ENCODE peak calls at places on chromosomes 12 and 14, in eight cellular contexts. One of them, this sample, is unnamed.

GRCh38 chr12:13195848-13196301 is 651 bp upstream of the EMP1 start:
- DNase-seq in neural progenitor cell: no peak
- DNase-seq in SK-N-SH: no peak
- DNase-seq in body of pancreas: no peak
- DNase-seq in fibroblast of mammary gland: peak; percentile 77
- DNase-seq in lung: no peak
- DNase-seq in fibroblast of pulmonary artery: no peak
- DNase-seq in astrocyte of the cerebellum: no peak
- DNase-seq in this sample: peak; percentile 61

GRCh38 chr12:16526693-16527092 is 79.3 kb downstream of the LMO3 start:
- DNase-seq in fibroblast of pulmonary artery: peak; percentile 91
- DNase-seq in fibroblast of mammary gland: peak; percentile 94
- DNase-seq in body of pancreas: no peak
- DNase-seq in astrocyte of the cerebellum: peak; percentile 26
- DNase-seq in SK-N-SH: no peak
- DNase-seq in lung: no peak
- DNase-seq in neural progenitor cell: no peak
- DNase-seq in this sample: peak; percentile 64

GRCh38 chr12:47378907-47379306 is 299.1 kb upstream of the AMIGO2 start:
- DNase-seq in neural progenitor cell: no peak
- DNase-seq in fibroblast of mammary gland: peak; percentile 26
- DNase-seq in SK-N-SH: no peak
- DNase-seq in astrocyte of the cerebellum: no peak
- DNase-seq in fibroblast of pulmonary artery: peak; percentile 45
- DNase-seq in body of pancreas: no peak
- DNase-seq in lung: no peak
- DNase-seq in this sample: peak; percentile 44

GRCh38 chr12:130710733-130711080 is 5.4 kb downstream of the RIMBP2 start:
- DNase-seq in fibroblast of pulmonary artery: no peak
- DNase-seq in astrocyte of the cerebellum: no peak
- DNase-seq in neural progenitor cell: no peak
- DNase-seq in lung: no peak
- DNase-seq in body of pancreas: no peak
- DNase-seq in SK-N-SH: no peak
- DNase-seq in fibroblast of mammary gland: no peak
- DNase-seq in this sample: no peak

GRCh38 chr14:23406244-23406643 is 1.8 kb downstream of the MYH6 start:
- DNase-seq in body of pancreas: no peak
- DNase-seq in fibroblast of mammary gland: no peak
- DNase-seq in astrocyte of the cerebellum: no peak
- DNase-seq in fibroblast of pulmonary artery: no peak
- DNase-seq in lung: no peak
- DNase-seq in SK-N-SH: no peak
- DNase-seq in neural progenitor cell: no peak
- DNase-seq in this sample: no peak

GRCh38 chr12:127928615-127929014 is 338.4 kb upstream of the TMEM132C start:
- DNase-seq in astrocyte of the cerebellum: peak; percentile 22
- DNase-seq in fibroblast of pulmonary artery: peak; percentile 16
- DNase-seq in lung: no peak
- DNase-seq in fibroblast of mammary gland: peak; percentile 3
- DNase-seq in body of pancreas: no peak
- DNase-seq in SK-N-SH: no peak
- DNase-seq in neural progenitor cell: no peak
- DNase-seq in this sample: peak; percentile 77

GRCh38 chr12:55816876-55817351 is 610 bp downstream of the SARNP start:
- DNase-seq in neural progenitor cell: peak; percentile 31
- DNase-seq in SK-N-SH: peak; percentile 44
- DNase-seq in body of pancreas: no peak
- DNase-seq in lung: no peak
- DNase-seq in fibroblast of pulmonary artery: peak; percentile 42
- DNase-seq in fibroblast of mammary gland: no peak
- DNase-seq in astrocyte of the cerebellum: no peak
- DNase-seq in this sample: no peak

GRCh38 chr14:51806624-51807023 is 53.8 kb upstream of the GNG2 start:
- DNase-seq in body of pancreas: no peak
- DNase-seq in fibroblast of mammary gland: no peak
- DNase-seq in astrocyte of the cerebellum: no peak
- DNase-seq in SK-N-SH: no peak
- DNase-seq in fibroblast of pulmonary artery: no peak
- DNase-seq in neural progenitor cell: no peak
- DNase-seq in lung: no peak
- DNase-seq in this sample: no peak

GRCh38 chr12:126582231-126582630 is 1517.0 kb downstream of the AACS start:
- DNase-seq in lung: no peak
- DNase-seq in SK-N-SH: no peak
- DNase-seq in astrocyte of the cerebellum: no peak
- DNase-seq in neural progenitor cell: no peak
- DNase-seq in fibroblast of mammary gland: no peak
- DNase-seq in body of pancreas: peak; percentile 41
- DNase-seq in fibroblast of pulmonary artery: peak; percentile 33
- DNase-seq in this sample: peak; percentile 47

GRCh38 chr12:34107016-34107415 is 84.7 kb downstream of the ALG10 start:
- DNase-seq in lung: no peak
- DNase-seq in neural progenitor cell: no peak
- DNase-seq in astrocyte of the cerebellum: no peak
- DNase-seq in fibroblast of pulmonary artery: no peak
- DNase-seq in body of pancreas: no peak
- DNase-seq in SK-N-SH: no peak
- DNase-seq in fibroblast of mammary gland: no peak
- DNase-seq in this sample: no peak

GRCh38 chr12:34109390-34109789 is 87.1 kb downstream of the ALG10 start:
- DNase-seq in lung: no peak
- DNase-seq in SK-N-SH: no peak
- DNase-seq in astrocyte of the cerebellum: no peak
- DNase-seq in body of pancreas: no peak
- DNase-seq in fibroblast of pulmonary artery: no peak
- DNase-seq in fibroblast of mammary gland: no peak
- DNase-seq in neural progenitor cell: no peak
- DNase-seq in this sample: no peak

GRCh38 chr12:34108967-34109366 is 86.7 kb downstream of the ALG10 start:
- DNase-seq in fibroblast of mammary gland: no peak
- DNase-seq in neural progenitor cell: no peak
- DNase-seq in body of pancreas: no peak
- DNase-seq in fibroblast of pulmonary artery: no peak
- DNase-seq in SK-N-SH: no peak
- DNase-seq in astrocyte of the cerebellum: no peak
- DNase-seq in lung: no peak
- DNase-seq in this sample: no peak

GRCh38 chr12:34108405-34108803 is 86.1 kb downstream of the ALG10 start:
- DNase-seq in fibroblast of mammary gland: no peak
- DNase-seq in fibroblast of pulmonary artery: no peak
- DNase-seq in astrocyte of the cerebellum: no peak
- DNase-seq in lung: no peak
- DNase-seq in SK-N-SH: no peak
- DNase-seq in body of pancreas: no peak
- DNase-seq in neural progenitor cell: no peak
- DNase-seq in this sample: no peak

DNA sequence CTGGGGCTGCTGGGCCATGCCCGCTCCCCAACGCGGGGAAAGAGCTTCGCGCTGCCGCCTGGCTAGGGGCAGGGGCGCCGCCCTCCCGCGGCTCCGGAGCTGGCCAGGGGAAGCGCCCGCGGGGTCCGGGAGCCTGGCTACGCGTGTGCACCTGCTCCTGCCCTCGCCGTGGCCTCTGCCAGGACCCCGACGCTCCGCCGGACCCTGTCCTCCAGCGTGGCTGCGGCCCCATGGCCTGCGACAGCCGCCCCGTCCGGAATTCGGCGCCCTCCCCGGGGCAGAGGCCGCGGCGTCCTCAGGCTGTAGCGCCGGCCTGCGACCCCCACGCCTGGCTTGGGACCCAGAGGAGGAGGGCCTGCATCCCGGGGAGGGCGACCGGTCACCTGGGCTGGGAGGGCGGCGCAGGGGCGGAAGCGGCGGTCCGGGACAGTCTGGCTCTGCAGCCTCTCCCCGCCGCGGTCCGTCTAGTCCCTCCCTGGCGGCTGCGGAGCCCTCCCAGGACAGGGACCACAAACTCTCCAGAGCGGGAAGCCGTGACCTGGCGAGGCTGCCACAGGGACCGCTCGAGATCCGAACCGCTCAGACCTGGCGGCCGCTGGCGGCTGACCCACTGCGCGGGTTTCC is 85.6 kb downstream of the ALG10 start:
- DNase-seq in body of pancreas: no peak
- DNase-seq in fibroblast of pulmonary artery: no peak
- DNase-seq in astrocyte of the cerebellum: no peak
- DNase-seq in SK-N-SH: no peak
- DNase-seq in neural progenitor cell: no peak
- DNase-seq in fibroblast of mammary gland: no peak
- DNase-seq in lung: no peak
- DNase-seq in this sample: no peak
- H3K4me3 ChIP-seq in body of pancreas: no peak overlapping the region
- H3K4me3 ChIP-seq in fibroblast of pulmonary artery: no peak overlapping the region
- H3K4me3 ChIP-seq in astrocyte of the cerebellum: no peak overlapping the region
- H3K4me3 ChIP-seq in SK-N-SH: no peak overlapping the region
- H3K4me3 ChIP-seq in neural progenitor cell: no peak overlapping the region
- H3K4me3 ChIP-seq in fibroblast of mammary gland: no peak overlapping the region
- H3K4me3 ChIP-seq in lung: no peak overlapping the region
- H3K4me3 ChIP-seq in this sample: no peak overlapping the region

GRCh38 chr14:102584871-102585869 is 7.3 kb upstream of the RCOR1 start:
- DNase-seq in neural progenitor cell: peak; percentile 95
- DNase-seq in SK-N-SH: peak; percentile 43
- DNase-seq in fibroblast of mammary gland: no peak
- DNase-seq in lung: no peak
- DNase-seq in astrocyte of the cerebellum: no peak
- DNase-seq in fibroblast of pulmonary artery: peak; percentile 70
- DNase-seq in body of pancreas: no peak
- DNase-seq in this sample: no peak

GRCh38 chr14:102589761-102590290 is 2.6 kb upstream of the RCOR1 start:
- DNase-seq in body of pancreas: no peak
- DNase-seq in neural progenitor cell: no peak
- DNase-seq in lung: no peak
- DNase-seq in astrocyte of the cerebellum: no peak
- DNase-seq in SK-N-SH: no peak
- DNase-seq in fibroblast of mammary gland: no peak
- DNase-seq in fibroblast of pulmonary artery: no peak
- DNase-seq in this sample: no peak

GRCh38 chr14:102588821-102589220 is 3.6 kb upstream of the RCOR1 start:
- DNase-seq in lung: no peak
- DNase-seq in fibroblast of pulmonary artery: no peak
- DNase-seq in SK-N-SH: no peak
- DNase-seq in neural progenitor cell: no peak
- DNase-seq in astrocyte of the cerebellum: no peak
- DNase-seq in body of pancreas: no peak
- DNase-seq in fibroblast of mammary gland: no peak
- DNase-seq in this sample: no peak

GRCh38 chr14:102583726-102584125 is 8.7 kb upstream of the RCOR1 start:
- DNase-seq in body of pancreas: no peak
- DNase-seq in SK-N-SH: no peak
- DNase-seq in fibroblast of mammary gland: no peak
- DNase-seq in lung: no peak
- DNase-seq in astrocyte of the cerebellum: no peak
- DNase-seq in neural progenitor cell: no peak
- DNase-seq in fibroblast of pulmonary artery: no peak
- DNase-seq in this sample: no peak

DNA sequence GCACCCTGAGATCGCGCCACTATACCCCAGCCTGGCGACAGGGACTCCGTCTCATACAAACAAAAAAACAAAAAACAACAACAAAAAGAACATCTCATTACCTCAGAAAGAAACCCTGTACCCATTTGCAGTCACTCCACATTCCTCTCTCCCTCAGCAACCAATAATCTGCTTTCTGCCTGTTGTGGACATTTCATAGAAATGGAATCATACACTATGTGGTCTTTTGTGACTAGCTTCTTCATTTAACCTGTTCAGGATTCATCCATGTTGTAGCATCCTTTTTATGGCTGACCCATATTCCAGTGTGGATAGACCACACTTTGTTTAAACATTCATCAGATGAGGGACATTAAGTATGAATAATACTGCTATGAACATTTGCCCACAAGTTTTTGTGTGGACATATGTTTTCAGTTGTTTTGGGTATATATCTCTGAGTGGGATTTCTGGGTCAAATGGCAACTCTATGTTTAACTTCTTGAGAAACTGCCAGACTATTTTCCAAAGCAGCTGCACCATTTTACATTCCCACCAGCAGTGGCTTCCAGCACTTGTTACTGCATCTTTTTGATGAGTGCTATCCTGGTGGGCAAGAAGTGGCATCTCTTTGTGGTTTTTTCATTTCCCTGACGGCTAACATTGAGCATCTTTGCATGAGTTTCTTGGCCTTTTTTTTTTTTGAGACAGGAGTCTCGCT is 5.9 kb upstream of the RCOR1 start:
- DNase-seq in body of pancreas: no peak
- DNase-seq in fibroblast of mammary gland: peak; percentile 64
- DNase-seq in lung: no peak
- DNase-seq in SK-N-SH: no peak
- DNase-seq in fibroblast of pulmonary artery: no peak
- DNase-seq in neural progenitor cell: no peak
- DNase-seq in astrocyte of the cerebellum: no peak
- DNase-seq in this sample: no peak
- TF ChIP-seq CTCF in body of pancreas: no peak
- TF ChIP-seq CTCF in fibroblast of mammary gland: no peak
- TF ChIP-seq CTCF in lung: no peak
- TF ChIP-seq CTCF in SK-N-SH: no peak
- TF ChIP-seq CTCF in fibroblast of pulmonary artery: no peak
- TF ChIP-seq CTCF in neural progenitor cell: no peak
- TF ChIP-seq CTCF in astrocyte of the cerebellum: no peak
- TF ChIP-seq CTCF in this sample: no peak

DNA sequence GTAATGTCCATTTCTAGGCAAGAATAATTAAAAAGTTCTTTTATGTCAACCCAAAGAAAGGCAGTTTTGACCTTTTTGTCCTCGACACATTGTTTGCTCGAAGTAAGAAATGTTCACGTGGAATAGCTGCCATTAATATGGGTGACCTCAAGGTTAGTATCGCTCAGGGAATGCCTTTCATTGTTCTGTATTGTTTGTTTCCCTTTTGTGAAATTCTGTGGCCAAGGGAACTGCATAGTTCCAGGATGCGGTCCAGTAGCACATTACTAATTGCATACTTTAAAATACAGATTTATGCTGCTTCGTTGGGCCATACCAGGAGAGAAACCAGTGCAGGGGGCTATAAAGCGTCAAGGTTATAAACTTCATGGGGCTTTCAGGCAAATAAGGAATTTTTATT is 73.3 kb upstream of the USP44 start:
- DNase-seq in fibroblast of pulmonary artery: peak; percentile 71
- DNase-seq in fibroblast of mammary gland: no peak
- DNase-seq in astrocyte of the cerebellum: peak; percentile 92
- DNase-seq in lung: no peak
- DNase-seq in neural progenitor cell: peak; percentile 37
- DNase-seq in SK-N-SH: no peak
- DNase-seq in body of pancreas: no peak
- DNase-seq in this sample: peak; percentile 81
- H3K4me3 ChIP-seq in fibroblast of pulmonary artery: no peak overlapping the region
- H3K4me3 ChIP-seq in fibroblast of mammary gland: no peak overlapping the region
- H3K4me3 ChIP-seq in astrocyte of the cerebellum: no peak overlapping the region
- H3K4me3 ChIP-seq in lung: no peak overlapping the region
- H3K4me3 ChIP-seq in neural progenitor cell: no peak overlapping the region
- H3K4me3 ChIP-seq in SK-N-SH: no peak overlapping the region
- H3K4me3 ChIP-seq in body of pancreas: no peak overlapping the region
- H3K4me3 ChIP-seq in this sample: no peak overlapping the region

DNA sequence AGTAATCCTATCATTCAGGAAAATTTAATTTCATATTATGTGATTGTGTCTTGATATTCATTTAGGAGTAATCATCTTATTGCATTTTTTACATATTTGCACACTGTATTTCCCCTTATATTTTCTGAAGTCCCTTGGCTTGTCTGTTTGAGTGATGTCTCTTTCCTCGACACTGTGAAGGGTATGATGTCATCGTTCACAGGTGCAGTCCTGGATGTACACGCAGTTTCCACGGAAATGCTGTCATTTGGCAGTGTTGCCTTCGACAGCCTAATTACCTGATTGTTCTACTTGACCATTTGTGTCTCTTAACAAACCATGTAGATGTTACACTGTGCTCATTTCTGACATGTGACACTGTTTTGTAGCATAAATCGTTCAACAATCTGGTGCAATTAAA is 1277.0 kb downstream of the TMEM121 start:
- DNase-seq in SK-N-SH: no peak
- DNase-seq in neural progenitor cell: no peak
- DNase-seq in fibroblast of mammary gland: no peak
- DNase-seq in fibroblast of pulmonary artery: no peak
- DNase-seq in astrocyte of the cerebellum: no peak
- DNase-seq in lung: no peak
- DNase-seq in body of pancreas: no peak
- DNase-seq in this sample: no peak
- TF ChIP-seq CTCF in SK-N-SH: no peak
- TF ChIP-seq CTCF in neural progenitor cell: no peak
- TF ChIP-seq CTCF in fibroblast of mammary gland: no peak
- TF ChIP-seq CTCF in fibroblast of pulmonary artery: no peak
- TF ChIP-seq CTCF in astrocyte of the cerebellum: no peak
- TF ChIP-seq CTCF in lung: no peak
- TF ChIP-seq CTCF in body of pancreas: no peak
- TF ChIP-seq CTCF in this sample: no peak